ENCODE peak calls at places on chromosomes 12 and 14, in five cellular contexts. K is K562, A is GM12878, Z is GM12892, V is HepG2. S is an unnamed sample.

GRCh38 chr14:32012571-32012970 is 64.5 kb upstream of the ARHGAP5 start:
- DNase-seq in K (no peak), Z (no peak), V (no peak), A (no peak), S (no peak)

GRCh38 chr12:59637657-59638150 is 41.9 kb downstream of the SLC16A7 start:
- DNase-seq in Z (no peak), A (no peak), V (no peak), K (no peak), S (no peak)

GRCh38 chr14:103058209-103059055 is 1.1 kb upstream of the CDC42BPB start:
- DNase-seq in Z (no peak), A (no peak), V (no peak), K (no peak), S (no peak)

GRCh38 chr12:109725321-109726105 is 11.9 kb downstream of the FAM222A start:
- DNase-seq in K (no peak), A (no peak), V (no peak), Z (no peak), S (no peak)

GRCh38 chr12:9127936-9128663 is 12.4 kb upstream of the A2M start:
- DNase-seq in K (no peak), A (no peak), V (no peak), Z (no peak), S (no peak)

GRCh38 chr12:48237048-48237630 is 34.0 kb upstream of the OR10AD1 start:
- DNase-seq in K (no peak), V (no peak), A (no peak), Z (no peak), S (no peak)

GRCh38 chr12:89040146-89040964 is 311.9 kb downstream of the DUSP6 start:
- DNase-seq in Z (peak; percentile 11), K (no peak), V (no peak), A (no peak), S (peak; percentile 17)

GRCh38 chr14:104135904-104136471 is 2.4 kb upstream of the KIF26A start:
- DNase-seq in Z (no peak), A (no peak), V (no peak), K (no peak), S (no peak)

GRCh38 chr14:22333408-22334274 is 255.4 kb downstream of the DAD1 start:
- DNase-seq in Z (no peak), A (no peak), V (peak; percentile 91), K (peak; percentile 24), S (no peak)

GRCh38 chr12:131223791-131224567 is 270.3 kb downstream of the ADGRD1 start:
- DNase-seq in V (no peak), K (peak; percentile 97), A (no peak), Z (no peak), S (no peak)

GRCh38 chr12:113259499-113259953 is 38.3 kb downstream of the TPCN1 start:
- DNase-seq in A (no peak), Z (no peak), V (peak; percentile 78), K (no peak), S (no peak)

GRCh38 chr12:102824218-102824835 is 92.7 kb downstream of the PAH start:
- DNase-seq in V (peak; percentile 18), A (no peak), K (peak; percentile 37), Z (no peak), S (peak; percentile 16)

GRCh38 chr12:111645433-111645832 is 40.3 kb downstream of the BRAP start:
- DNase-seq in Z (no peak), K (no peak), A (no peak), V (no peak), S (no peak)

GRCh38 chr12:126397071-126397571 is 1331.9 kb downstream of the AACS start:
- DNase-seq in K (no peak), V (no peak), A (no peak), Z (no peak), S (no peak)

GRCh38 chr12:49671051-49671765 is 36.0 kb downstream of the FMNL3 start:
- DNase-seq in K (no peak), Z (no peak), A (no peak), V (no peak), S (no peak)

GRCh38 chr12:2265461-2266167 is 212.8 kb downstream of the CACNA1C start:
- DNase-seq in K (no peak), Z (no peak), V (no peak), A (no peak), S (no peak)

GRCh38 chr14:74400328-74400727 is 25.7 kb downstream of the SYNDIG1L start:
- DNase-seq in Z (no peak), V (no peak), A (no peak), K (peak; percentile 11), S (no peak)

GRCh38 chr14:54487771-54488170 is 1.0 kb downstream of the GMFB start:
- DNase-seq in Z (no peak), A (no peak), V (no peak), K (no peak), S (no peak)

GRCh38 chr12:31578632-31579031 is 12.3 kb downstream of the DENND5B start:
- DNase-seq in A (no peak), V (no peak), K (no peak), Z (no peak), S (no peak)

GRCh38 chr12:126936181-126936851 is 1330.7 kb upstream of the TMEM132C start:
- DNase-seq in A (peak; percentile 7), Z (no peak), K (no peak), V (no peak), S (no peak)

GRCh38 chr12:49776413-49776812 is 35.1 kb downstream of the TMBIM6 start:
- DNase-seq in V (peak; percentile 66), A (no peak), Z (no peak), K (peak; percentile 75), S (no peak)

GRCh38 chr14:92958373-92959188 is 35.6 kb downstream of the CHGA start:
- DNase-seq in K (no peak), A (no peak), Z (no peak), V (no peak), S (no peak)

GRCh38 chr12:76137611-76138010 is 53.1 kb upstream of the NAP1L1 start:
- DNase-seq in K (no peak), V (no peak), Z (no peak), A (no peak), S (no peak)

GRCh38 chr12:79455314-79455713 is 235.4 kb downstream of the PAWR start:
- DNase-seq in A (no peak), K (no peak), Z (no peak), V (no peak), S (no peak)

GRCh38 chr12:22054155-22054554 is 8.1 kb downstream of the CMAS start:
- DNase-seq in V (no peak), K (no peak), Z (no peak), A (no peak), S (no peak)

GRCh38 chr14:81138429-81138828 is 82.3 kb downstream of the GTF2A1 start:
- DNase-seq in A (no peak), K (no peak), Z (no peak), V (no peak), S (no peak)

GRCh38 chr14:81132492-81132891 is 88.3 kb downstream of the GTF2A1 start:
- DNase-seq in V (no peak), K (no peak), Z (no peak), A (no peak), S (no peak)

GRCh38 chr14:81137316-81137715 is 83.4 kb downstream of the GTF2A1 start:
- DNase-seq in V (no peak), K (no peak), A (no peak), Z (no peak), S (no peak)
- TF ChIP-seq TAF1 in V (no peak), K (no peak), A (no peak), Z (no peak), S (no peak)

GRCh38 chr12:55969356-55969755 is 2.7 kb downstream of the CDK2 start:
- DNase-seq in V (no peak), K (no peak), Z (no peak), A (no peak), S (no peak)

GRCh38 chr12:55965941-55966407 is at the start of gene PMEL:
- DNase-seq in Z (no peak), A (no peak), V (no peak), K (no peak), S (no peak)

GRCh38 chr12:55965240-55965639 is 602 bp downstream of the PMEL start:
- DNase-seq in A (no peak), Z (no peak), K (no peak), V (no peak), S (no peak)

GRCh38 chr12:55963760-55964159 is 2.1 kb downstream of the PMEL start:
- DNase-seq in K (no peak), Z (no peak), V (no peak), A (no peak), S (no peak)

GRCh38 chr12:55966408-55967281 is at the start of gene CDK2:
- DNase-seq in V (peak; percentile 76), Z (peak; percentile 85), A (peak; percentile 40), K (peak; percentile 98), S (peak; percentile 73)
- TF ChIP-seq POLR2AphosphoS5 in V (peak; percentile 78), Z (no peak), A (peak; percentile 79), K (peak; percentile 76), S (peak; percentile 56)

DNA sequence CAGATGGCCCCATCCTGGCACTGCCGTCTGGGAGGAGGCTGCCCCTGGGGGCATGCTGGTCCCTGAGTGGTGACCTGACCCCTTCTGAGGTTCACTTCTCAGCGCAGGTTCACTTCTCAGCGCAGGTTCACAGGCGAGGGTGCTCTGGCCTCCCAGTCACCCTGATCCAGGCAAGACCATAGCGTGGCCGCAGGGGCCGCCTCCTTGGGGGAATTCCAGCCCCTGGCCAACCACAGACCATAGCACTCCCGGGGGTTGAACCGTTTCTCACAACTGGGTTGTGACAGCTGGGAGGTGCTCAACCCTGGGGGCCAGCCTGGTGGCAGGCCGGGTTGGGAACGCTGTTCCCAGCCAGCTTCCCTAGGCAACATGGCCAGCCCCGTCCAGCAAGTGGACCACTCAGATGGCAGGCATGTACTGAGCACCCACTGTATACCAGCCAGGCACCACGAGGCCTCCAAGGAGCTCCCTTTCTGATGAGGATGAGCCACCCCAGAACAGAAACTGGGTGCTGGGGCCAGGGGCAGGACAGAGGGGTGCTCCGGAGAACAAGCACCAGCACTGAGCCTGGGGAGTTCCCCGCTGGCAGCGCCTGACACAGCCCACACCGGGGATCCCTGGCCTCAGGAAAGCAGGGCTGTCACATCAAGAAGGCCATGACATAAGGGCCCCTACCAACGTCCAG is 28.3 kb upstream of the ZFP36L1 start:
- DNase-seq in A (peak; percentile 83), V (no peak), Z (no peak), K (no peak), S (no peak)
- TF ChIP-seq POLR2A in A (peak; percentile 84), V (no peak), Z (no peak), K (no peak), S (no peak)

GRCh38 chr14:68099348-68100045 is 279.9 kb downstream of the RAD51B start:
- DNase-seq in Z (no peak), V (no peak), K (no peak), A (no peak), S (no peak)
- TF ChIP-seq TAF1 in Z (no peak), V (no peak), K (no peak), A (no peak), S (no peak)

DNA sequence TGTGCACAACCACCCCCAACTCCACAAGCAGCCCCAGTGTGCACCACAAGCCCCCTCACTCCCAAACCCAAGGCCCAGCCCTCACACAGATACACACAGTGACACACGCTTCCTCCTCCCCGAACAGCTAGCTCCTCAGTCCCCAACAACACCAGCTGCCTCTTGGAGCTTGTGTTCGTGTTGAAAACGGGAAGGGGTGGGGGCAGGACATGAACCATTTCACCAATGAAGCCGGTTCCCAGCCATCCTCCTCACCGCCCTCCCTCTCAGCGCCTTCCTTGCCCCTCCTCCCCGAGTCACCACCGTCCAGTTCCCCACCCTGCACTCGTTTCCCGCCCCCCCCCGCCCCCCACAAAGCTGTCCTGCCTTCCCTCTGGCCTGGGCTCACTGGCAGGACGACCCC is 349 bp upstream of the GPR162 start:
- DNase-seq in A (no peak), Z (no peak), V (no peak), K (peak; percentile 49), S (no peak)
- TF ChIP-seq POLR2AphosphoS5 in A (no peak), Z (no peak), V (no peak), K (no peak), S (no peak)

S was measured in GM12891.